ENCODE peak calls at places on chromosome 3, in ten cellular contexts. M, Q, E, K, X, Z, J, W, N and P are unnamed samples.

GRCh38 chr3:78823859-78824258 is 943.9 kb downstream of the ROBO1 start:
- DNase-seq in J (no peak), M (no peak), K (no peak), W (no peak), Q (no peak), Z (no peak), X (no peak), E (no peak), N (no peak), P (no peak)

GRCh38 chr3:78734048-78734637 is 1033.7 kb downstream of the ROBO1 start:
- DNase-seq in Q (no peak), M (no peak), X (peak; percentile 44), Z (no peak), N (no peak), W (no peak), J (no peak), K (no peak), E (no peak), P (peak; percentile 11)

GRCh38 chr3:184186902-184187207 is 856 bp downstream of the ABCF3 start:
- DNase-seq in N (no peak), Z (no peak), E (no peak), X (no peak), Q (no peak), J (no peak), M (no peak), W (no peak), K (no peak), P (no peak)

GRCh38 chr3:108590443-108590842 is 921 bp downstream of the DZIP3 start:
- DNase-seq in Z (no peak), N (no peak), J (no peak), Q (no peak), X (peak; percentile 16), W (no peak), K (no peak), E (no peak), M (no peak), P (no peak)

GRCh38 chr3:42756681-42757213 is 16.3 kb downstream of the CCDC13 start:
- DNase-seq in N (no peak), W (no peak), X (no peak), J (no peak), M (peak; percentile 3), Z (no peak), Q (no peak), K (no peak), E (no peak), P (no peak)

GRCh38 chr3:128060473-128061381 is 8.5 kb downstream of the SEC61A1 start:
- DNase-seq in X (no peak), Z (no peak), N (no peak), W (no peak), K (no peak), M (no peak), J (no peak), E (no peak), Q (no peak), P (no peak)

GRCh38 chr3:122679467-122680291 is 960 bp upstream of the PARP14 start:
- DNase-seq in M (peak; percentile 37), Z (no peak), X (peak; percentile 22), J (no peak), W (no peak), Q (no peak), K (peak; percentile 48), E (no peak), N (no peak), P (peak; percentile 29)

GRCh38 chr3:71658131-71658530 is 67.1 kb downstream of the EIF4E3 start:
- DNase-seq in Q (no peak), X (peak; percentile 57), J (no peak), E (peak; percentile 93), W (no peak), M (peak; percentile 89), K (no peak), Z (no peak), N (peak; percentile 81), P (peak; percentile 83)